ENCODE peak calls at places on chromosomes 13 and 19, in eight cellular contexts. W is psoas muscle; S is IMR-90; E is mesendoderm; B is CD8-positive, alpha-beta memory T cell; H is esophagus squamous epithelium; U is pancreas; C is A549. F is an unnamed sample.

GRCh38 chr13:74280795-74281490 is 146.7 kb upstream of the KLF12 start:
- DNase-seq in W (no peak), S (peak), E (no peak), B (no peak), H (no peak), U (no peak), C (no peak), F (no peak)

GRCh38 chr19:13958043-13958442 is 5.7 kb downstream of the DCAF15 start:
- DNase-seq in W (no peak), S (no peak), E (no peak), B (no peak), H (no peak), U (no peak), C (no peak), F (no peak)

GRCh38 chr19:55279376-55279772 is 536 bp downstream of the HSPBP1 start:
- DNase-seq in W (no peak), S (no peak), E (no peak), B (no peak), H (no peak), U (no peak), C (no peak), F (no peak)

GRCh38 chr13:18948012-18948663 is 233.5 kb downstream of the TUBA3C start:
- DNase-seq in W (no peak), S (no peak), E (no peak), B (no peak), H (no peak), U (no peak), C (no peak), F (no peak)

GRCh38 chr13:44044544-44045178 is 165.0 kb downstream of the LACC1 start:
- DNase-seq in W (no peak), S (no peak), E (no peak), B (no peak), H (no peak), U (no peak), C (peak), F (no peak)

GRCh38 chr13:25778302-25778701 is 273.5 kb downstream of the SHISA2 start:
- DNase-seq in W (no peak), S (no peak), E (no peak), B (no peak), H (no peak), U (no peak), C (no peak), F (peak)

GRCh38 chr19:38661166-38661565 is 13.7 kb downstream of the ACTN4 start:
- DNase-seq in W (no peak), S (no peak), E (no peak), B (no peak), H (no peak), U (no peak), C (no peak), F (no peak)

GRCh38 chr19:16188521-16188920 is 3.3 kb downstream of the FAM32A start:
- DNase-seq in W (no peak), S (no peak), E (no peak), B (no peak), H (no peak), U (no peak), C (no peak), F (no peak)

GRCh38 chr13:19153782-19154450 is 27.7 kb downstream of the TUBA3C start:
- DNase-seq in W (no peak), S (no peak), E (no peak), B (no peak), H (no peak), U (no peak), C (peak), F (no peak)

GRCh38 chr19:56174550-56174949 is 1.3 kb upstream of the GALP start:
- DNase-seq in W (no peak), S (no peak), E (no peak), B (no peak), H (no peak), U (no peak), C (peak), F (no peak)

GRCh38 chr13:36370108-36370429 is 23.9 kb upstream of the SPART start:
- DNase-seq in W (peak), S (no peak), E (no peak), B (no peak), H (no peak), U (no peak), C (no peak), F (no peak)

GRCh38 chr19:34962281-34962944 is 1.6 kb downstream of the ZNF792 start:
- DNase-seq in W (no peak), S (peak), E (peak), B (peak), H (no peak), U (no peak), C (no peak), F (no peak)

GRCh38 chr13:95536629-95537241 is 15.8 kb upstream of the CLDN10 start:
- DNase-seq in W (no peak), S (peak), E (no peak), B (no peak), H (no peak), U (peak), C (peak), F (no peak)

GRCh38 chr13:20482818-20483217 is 42.8 kb downstream of the CRYL1 start:
- DNase-seq in W (no peak), S (no peak), E (no peak), B (no peak), H (no peak), U (no peak), C (no peak), F (no peak)

GRCh38 chr13:20441879-20442278 is 83.8 kb downstream of the CRYL1 start:
- DNase-seq in W (no peak), S (peak), E (peak), B (no peak), H (no peak), U (no peak), C (no peak), F (no peak)

GRCh38 chr19:37876047-37876446 is 30.3 kb downstream of the WDR87 start:
- DNase-seq in W (no peak), S (no peak), E (no peak), B (no peak), H (no peak), U (no peak), C (no peak), F (no peak)

GRCh38 chr13:107035186-107035585 is 467.2 kb upstream of the ARGLU1 start:
- DNase-seq in W (no peak), S (peak), E (no peak), B (no peak), H (no peak), U (no peak), C (no peak), F (no peak)

GRCh38 chr13:109673477-109673876 is 112.9 kb downstream of the IRS2 start:
- DNase-seq in W (no peak), S (peak), E (no peak), B (no peak), H (no peak), U (no peak), C (no peak), F (no peak)

GRCh38 chr13:98923641-98924397 is 54.0 kb downstream of the DOCK9 start:
- DNase-seq in W (no peak), S (no peak), E (no peak), B (no peak), H (no peak), U (no peak), C (no peak), F (no peak)

GRCh38 chr19:51552608-51552995 is 18.5 kb upstream of the ZNF175 start:
- DNase-seq in W (no peak), S (no peak), E (no peak), B (no peak), H (no peak), U (no peak), C (no peak), F (no peak)

GRCh38 chr13:27038323-27038722 is 133.3 kb downstream of the USP12 start:
- DNase-seq in W (no peak), S (peak), E (no peak), B (no peak), H (no peak), U (no peak), C (peak), F (no peak)

GRCh38 chr19:10316229-10317044 is 622 bp upstream of the FDX2 start:
- DNase-seq in W (no peak), S (no peak), E (no peak), B (no peak), H (no peak), U (no peak), C (no peak), F (no peak)

GRCh38 chr13:26653842-26654241 is 96.4 kb downstream of the WASF3 start:
- DNase-seq in W (no peak), S (no peak), E (no peak), B (no peak), H (no peak), U (no peak), C (no peak), F (no peak)

GRCh38 chr13:48448285-48448962 is 35.5 kb upstream of the LPAR6 start:
- DNase-seq in W (no peak), S (no peak), E (no peak), B (no peak), H (no peak), U (no peak), C (no peak), F (no peak)

GRCh38 chr13:36912369-36912768 is 7.7 kb downstream of the SMAD9 start:
- DNase-seq in W (no peak), S (no peak), E (no peak), B (no peak), H (no peak), U (no peak), C (no peak), F (no peak)

GRCh38 chr13:64684108-64684507 is 2546.0 kb downstream of the PCDH9 start:
- DNase-seq in W (no peak), S (no peak), E (no peak), B (no peak), H (no peak), U (no peak), C (no peak), F (no peak)

GRCh38 chr19:51354742-51355148 is 11.4 kb downstream of the ETFB start:
- DNase-seq in W (peak), S (peak), E (peak), B (peak), H (no peak), U (no peak), C (no peak), F (no peak)

GRCh38 chr13:68995972-68996670 is 1111.5 kb upstream of the ATXN8OS start:
- DNase-seq in W (no peak), S (no peak), E (no peak), B (no peak), H (no peak), U (no peak), C (no peak), F (no peak)

GRCh38 chr19:20969498-20969897 is 46.4 kb downstream of the ZNF85 start:
- DNase-seq in W (no peak), S (no peak), E (no peak), B (no peak), H (no peak), U (peak), C (no peak), F (no peak)

GRCh38 chr13:32212420-32212819 is 102.7 kb downstream of the ZAR1L start:
- DNase-seq in W (no peak), S (peak), E (no peak), B (no peak), H (no peak), U (no peak), C (no peak), F (no peak)

GRCh38 chr13:47168086-47168485 is 271.2 kb upstream of the HTR2A start:
- DNase-seq in W (no peak), S (peak), E (no peak), B (no peak), H (no peak), U (no peak), C (no peak), F (no peak)

GRCh38 chr19:2507109-2507508 is 31.2 kb downstream of the GADD45B start:
- DNase-seq in W (no peak), S (peak), E (no peak), B (peak), H (no peak), U (peak), C (peak), F (no peak)

GRCh38 chr13:94707400-94708021 is 4.8 kb downstream of the SOX21 start:
- DNase-seq in W (no peak), S (no peak), E (peak), B (no peak), H (no peak), U (no peak), C (peak), F (no peak)

GRCh38 chr13:29850213-29850898 is at the start of gene UBL3:
- DNase-seq in W (peak), S (peak), E (peak), B (peak), H (peak), U (peak), C (peak), F (peak)

GRCh38 chr13:98466634-98467236 is 110.2 kb downstream of the STK24 start:
- DNase-seq in W (no peak), S (peak), E (peak), B (no peak), H (no peak), U (no peak), C (peak), F (no peak)

GRCh38 chr19:35116085-35116801 is 620 bp downstream of the FXYD3 start:
- DNase-seq in W (no peak), S (no peak), E (no peak), B (no peak), H (no peak), U (peak), C (no peak), F (no peak)

GRCh38 chr19:17263712-17264640 is 569 bp downstream of the USHBP1 start:
- DNase-seq in W (no peak), S (no peak), E (no peak), B (no peak), H (no peak), U (no peak), C (no peak), F (no peak)
- H3K4me3 ChIP-seq in W (peak), S (no peak), E (no peak), B (no peak), H (peak), U (no peak), C (no peak), F (no peak)

GRCh38 chr19:3761382-3762129 is at the start of gene APBA3:
- DNase-seq in W (peak), S (peak), E (peak), B (peak), H (peak), U (peak), C (peak), F (peak)
- H3K4me3 ChIP-seq in W (peak), S (peak), E (peak), B (peak), H (peak), U (peak), C (peak), F (peak)

GRCh38 chr19:18233224-18233825 is 7.1 kb upstream of the PDE4C start:
- DNase-seq in W (peak), S (peak), E (no peak), B (peak), H (no peak), U (no peak), C (peak), F (no peak)
- H3K4me3 ChIP-seq in W (no peak), S (no peak), E (no peak), B (no peak), H (no peak), U (no peak), C (no peak), F (no peak)

DNA sequence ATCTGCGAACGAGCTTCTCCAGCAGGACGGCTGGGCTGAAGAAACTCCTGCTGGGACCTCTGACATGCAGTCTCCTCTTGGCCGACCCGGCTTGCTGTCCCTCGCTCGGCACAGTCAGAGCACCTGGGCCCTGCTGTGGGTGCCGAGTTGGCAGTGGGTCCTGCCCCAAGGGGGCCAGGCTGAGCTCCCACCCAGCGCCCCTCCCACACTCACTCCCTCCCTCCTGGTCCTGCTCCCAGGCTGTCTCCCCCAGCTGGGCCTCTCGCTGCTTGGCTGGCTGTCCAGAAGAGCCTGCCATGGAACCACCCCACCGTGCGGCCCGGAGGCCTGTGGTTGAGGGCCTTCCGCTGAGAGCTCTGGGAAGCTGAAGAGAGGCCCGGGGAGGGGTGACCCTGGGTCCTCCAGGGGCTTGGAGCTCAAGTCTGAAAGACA is 6.0 kb downstream of the AKT2 start:
- DNase-seq in W (peak), S (peak), E (no peak), B (no peak), H (no peak), U (no peak), C (no peak), F (no peak)
- H3K4me3 ChIP-seq in W (peak), S (no peak), E (no peak), B (no peak), H (peak), U (no peak), C (no peak), F (no peak)

GRCh38 chr19:19672816-19673215 is 4.2 kb downstream of the ZNF101 start:
- DNase-seq in W (no peak), S (no peak), E (no peak), B (no peak), H (no peak), U (no peak), C (no peak), F (no peak)

GRCh38 chr19:19674315-19674714 is 5.7 kb downstream of the ZNF101 start:
- DNase-seq in W (no peak), S (no peak), E (no peak), B (no peak), H (no peak), U (no peak), C (no peak), F (no peak)

GRCh38 chr19:19668230-19669012 is at the start of gene ZNF101:
- DNase-seq in W (peak), S (peak), E (peak), B (peak), H (peak), U (peak), C (peak), F (peak)

GRCh38 chr19:19670070-19670551 is 1.5 kb downstream of the ZNF101 start:
- DNase-seq in W (no peak), S (no peak), E (peak), B (no peak), H (no peak), U (no peak), C (no peak), F (no peak)
- H3K4me3 ChIP-seq in W (no peak), S (peak), E (peak), B (peak), H (peak), U (peak), C (no peak), F (peak)

GRCh38 chr19:45023048-45023447 is 15.8 kb upstream of the CLASRP start:
- DNase-seq in W (no peak), S (no peak), E (no peak), B (no peak), H (no peak), U (no peak), C (no peak), F (no peak)
- H3K4me3 ChIP-seq in W (no peak), S (no peak), E (no peak), B (no peak), H (no peak), U (no peak), C (no peak), F (no peak)

GRCh38 chr19:41548047-41548446 is 27.9 kb upstream of the CEACAM21 start:
- DNase-seq in W (no peak), S (no peak), E (no peak), B (no peak), H (no peak), U (no peak), C (no peak), F (no peak)
- H3K4me3 ChIP-seq in W (no peak), S (no peak), E (no peak), B (no peak), H (no peak), U (no peak), C (no peak), F (no peak)

GRCh38 chr19:15010497-15011255 is 31.0 kb upstream of the SLC1A6 start:
- DNase-seq in W (peak), S (no peak), E (peak), B (no peak), H (no peak), U (no peak), C (no peak), F (no peak)
- H3K4me3 ChIP-seq in W (no peak), S (no peak), E (no peak), B (no peak), H (no peak), U (no peak), C (no peak), F (no peak)

GRCh38 chr19:17488593-17489391 is 18.5 kb downstream of the SLC27A1 start:
- DNase-seq in W (no peak), S (no peak), E (peak), B (peak), H (no peak), U (peak), C (peak), F (peak)
- H3K4me3 ChIP-seq in W (peak), S (no peak), E (peak), B (peak), H (peak), U (peak), C (no peak), F (no peak)

GRCh38 chr13:49655906-49656305 is 27.6 kb downstream of the ARL11 start:
- DNase-seq in W (no peak), S (peak), E (no peak), B (no peak), H (no peak), U (no peak), C (no peak), F (no peak)
- H3K4me3 ChIP-seq in W (no peak), S (no peak), E (no peak), B (no peak), H (no peak), U (no peak), C (no peak), F (no peak)